ENCODE peak calls at places on chromosome X, in ten cellular contexts. One of them, this sample, is unnamed.
A peak's percentile ranks its signal among the peaks of the same experiment; 100 is the strongest.

GRCh38 chrX:120753413-120754251 is 122.0 kb downstream of the CT47B1 start:
- DNase-seq in GDM1: no peak
- DNase-seq in NCI-H2081: no peak
- DNase-seq in KBM-7: no peak
- DNase-seq in non-pigmented ciliary epithelial cell: no peak
- DNase-seq in endodermal cell: no peak
- DNase-seq in gastrocnemius medialis: no peak
- DNase-seq in T-helper 2 cell: peak; percentile 4
- DNase-seq in IMR-90: no peak
- DNase-seq in WTC11: no peak
- DNase-seq in this sample: no peak

GRCh38 chrX:16869393-16870094 is 618 bp downstream of the RBBP7 start:
- DNase-seq in GDM1: peak; percentile 32
- DNase-seq in NCI-H2081: peak; percentile 60
- DNase-seq in KBM-7: peak; percentile 54
- DNase-seq in non-pigmented ciliary epithelial cell: no peak
- DNase-seq in endodermal cell: peak; percentile 83
- DNase-seq in gastrocnemius medialis: peak; percentile 18
- DNase-seq in T-helper 2 cell: peak; percentile 7
- DNase-seq in IMR-90: peak; percentile 18
- DNase-seq in WTC11: peak; percentile 32
- DNase-seq in this sample: peak; percentile 90

GRCh38 chrX:3788494-3789233 is 75.2 kb upstream of the PRKX start:
- DNase-seq in GDM1: no peak
- DNase-seq in NCI-H2081: no peak
- DNase-seq in KBM-7: no peak
- DNase-seq in non-pigmented ciliary epithelial cell: no peak
- DNase-seq in endodermal cell: peak; percentile 76
- DNase-seq in gastrocnemius medialis: no peak
- DNase-seq in T-helper 2 cell: no peak
- DNase-seq in IMR-90: no peak
- DNase-seq in WTC11: peak; percentile 22
- DNase-seq in this sample: no peak

GRCh38 chrX:21638311-21638710 is 19.8 kb downstream of the KLHL34 start:
- DNase-seq in GDM1: no peak
- DNase-seq in NCI-H2081: no peak
- DNase-seq in KBM-7: no peak
- DNase-seq in non-pigmented ciliary epithelial cell: peak; percentile 10
- DNase-seq in endodermal cell: no peak
- DNase-seq in gastrocnemius medialis: no peak
- DNase-seq in T-helper 2 cell: no peak
- DNase-seq in IMR-90: peak; percentile 86
- DNase-seq in WTC11: no peak
- DNase-seq in this sample: no peak

GRCh38 chrX:133999013-133999705 is 13.8 kb upstream of the GPC3 start:
- DNase-seq in GDM1: no peak
- DNase-seq in NCI-H2081: no peak
- DNase-seq in KBM-7: no peak
- DNase-seq in non-pigmented ciliary epithelial cell: no peak
- DNase-seq in endodermal cell: no peak
- DNase-seq in gastrocnemius medialis: no peak
- DNase-seq in T-helper 2 cell: no peak
- DNase-seq in IMR-90: no peak
- DNase-seq in WTC11: no peak
- DNase-seq in this sample: no peak

GRCh38 chrX:107654778-107655761 is 26.8 kb downstream of the PRPS1 start:
- DNase-seq in GDM1: no peak
- DNase-seq in NCI-H2081: peak; percentile 16
- DNase-seq in KBM-7: peak; percentile 76
- DNase-seq in non-pigmented ciliary epithelial cell: peak; percentile 76
- DNase-seq in endodermal cell: peak; percentile 97
- DNase-seq in gastrocnemius medialis: peak; percentile 58
- DNase-seq in T-helper 2 cell: peak; percentile 40
- DNase-seq in IMR-90: peak; percentile 92
- DNase-seq in WTC11: peak; percentile 85
- DNase-seq in this sample: peak; percentile 89

GRCh38 chrX:153673398-153674218 is at the start of gene PNCK:
- DNase-seq in GDM1: no peak
- DNase-seq in NCI-H2081: no peak
- DNase-seq in KBM-7: no peak
- DNase-seq in non-pigmented ciliary epithelial cell: no peak
- DNase-seq in endodermal cell: peak; percentile 59
- DNase-seq in gastrocnemius medialis: no peak
- DNase-seq in T-helper 2 cell: no peak
- DNase-seq in IMR-90: no peak
- DNase-seq in WTC11: no peak
- DNase-seq in this sample: peak; percentile 69

GRCh38 chrX:38917954-38918353 is 116.7 kb downstream of the MID1IP1 start:
- DNase-seq in GDM1: no peak
- DNase-seq in NCI-H2081: no peak
- DNase-seq in KBM-7: no peak
- DNase-seq in non-pigmented ciliary epithelial cell: no peak
- DNase-seq in endodermal cell: no peak
- DNase-seq in gastrocnemius medialis: peak; percentile 46
- DNase-seq in T-helper 2 cell: no peak
- DNase-seq in IMR-90: no peak
- DNase-seq in WTC11: no peak
- DNase-seq in this sample: no peak

GRCh38 chrX:101176439-101176838 is 43.1 kb upstream of the DRP2 start:
- DNase-seq in GDM1: no peak
- DNase-seq in NCI-H2081: no peak
- DNase-seq in KBM-7: no peak
- DNase-seq in non-pigmented ciliary epithelial cell: no peak
- DNase-seq in endodermal cell: no peak
- DNase-seq in gastrocnemius medialis: no peak
- DNase-seq in T-helper 2 cell: no peak
- DNase-seq in IMR-90: no peak
- DNase-seq in WTC11: no peak
- DNase-seq in this sample: no peak

GRCh38 chrX:50747471-50747900 is 66.5 kb downstream of the SHROOM4 start:
- DNase-seq in GDM1: no peak
- DNase-seq in NCI-H2081: no peak
- DNase-seq in KBM-7: no peak
- DNase-seq in non-pigmented ciliary epithelial cell: peak; percentile 1
- DNase-seq in endodermal cell: peak; percentile 61
- DNase-seq in gastrocnemius medialis: no peak
- DNase-seq in T-helper 2 cell: no peak
- DNase-seq in IMR-90: peak; percentile 45
- DNase-seq in WTC11: peak; percentile 17
- DNase-seq in this sample: no peak

GRCh38 chrX:35040871-35041270 is 98.3 kb downstream of the FAM47B start:
- DNase-seq in GDM1: no peak
- DNase-seq in NCI-H2081: no peak
- DNase-seq in KBM-7: no peak
- DNase-seq in non-pigmented ciliary epithelial cell: no peak
- DNase-seq in endodermal cell: no peak
- DNase-seq in gastrocnemius medialis: no peak
- DNase-seq in T-helper 2 cell: no peak
- DNase-seq in IMR-90: peak; percentile 50
- DNase-seq in WTC11: no peak
- DNase-seq in this sample: no peak

GRCh38 chrX:39753296-39753996 is 344.3 kb downstream of the BCOR start:
- DNase-seq in GDM1: no peak
- DNase-seq in NCI-H2081: no peak
- DNase-seq in KBM-7: peak; percentile 33
- DNase-seq in non-pigmented ciliary epithelial cell: no peak
- DNase-seq in endodermal cell: peak; percentile 82
- DNase-seq in gastrocnemius medialis: no peak
- DNase-seq in T-helper 2 cell: no peak
- DNase-seq in IMR-90: peak; percentile 73
- DNase-seq in WTC11: no peak
- DNase-seq in this sample: no peak

GRCh38 chrX:124217289-124218251 is 114.9 kb upstream of the TEX13D start:
- DNase-seq in GDM1: peak; percentile 79
- DNase-seq in NCI-H2081: peak; percentile 34
- DNase-seq in KBM-7: peak; percentile 95
- DNase-seq in non-pigmented ciliary epithelial cell: no peak
- DNase-seq in endodermal cell: peak; percentile 63
- DNase-seq in gastrocnemius medialis: peak; percentile 10
- DNase-seq in T-helper 2 cell: peak; percentile 40
- DNase-seq in IMR-90: no peak
- DNase-seq in WTC11: no peak
- DNase-seq in this sample: peak; percentile 82

This sample was measured in spleen.